ENCODE peak calls at places on chromosomes 11 and 22, in nine cellular contexts. B is heart right ventricle, Q is left ventricle myocardium inferior, G is stomach, E is GM06990, J is right lobe of liver, Z is lower lobe of right lung, A is psoas muscle, I is uterus. O is an unnamed sample. For H3K27me3, the result is how much of the 10 kb centered on the place peaks cover.

GRCh38 chr11:134293119-134294113 is 17.2 kb downstream of the GLB1L3 start:
- DNase-seq in I (no peak), B (no peak), J (no peak), Z (no peak), A (no peak), E (no peak), Q (no peak), G (no peak), O (no peak)

GRCh38 chr11:61732705-61733104 is 19.7 kb upstream of the MYRF start:
- DNase-seq in J (no peak), E (no peak), B (no peak), A (peak), Q (no peak), G (no peak), Z (no peak), I (no peak), O (no peak)

GRCh38 chr11:112087212-112087611 is 539 bp downstream of the SDHD start:
- DNase-seq in I (no peak), J (no peak), B (no peak), E (no peak), Q (no peak), A (no peak), G (no peak), Z (no peak), O (no peak)

GRCh38 chr22:32622004-32622761 is 147.6 kb downstream of the FBXO7 start:
- DNase-seq in A (peak), G (no peak), Q (peak), J (no peak), B (peak), Z (no peak), E (no peak), I (peak), O (peak)

GRCh38 chr22:47293368-47294221 is 531.1 kb downstream of the TBC1D22A start:
- DNase-seq in G (no peak), Q (no peak), B (no peak), J (no peak), Z (no peak), E (no peak), I (peak), A (no peak), O (no peak)

GRCh38 chr22:27391092-27391770 is 410.3 kb downstream of the MN1 start:
- DNase-seq in Z (no peak), I (peak), J (no peak), B (peak), A (peak), Q (peak), E (no peak), G (no peak), O (no peak)

GRCh38 chr11:110857885-110858555 is 145.8 kb upstream of the ARHGAP20 start:
- DNase-seq in E (no peak), B (no peak), A (no peak), J (no peak), Z (no peak), Q (no peak), I (peak), G (peak), O (no peak)

GRCh38 chr22:25482868-25483639 is 81.4 kb upstream of the GRK3 start:
- DNase-seq in I (no peak), Q (no peak), E (no peak), B (no peak), J (no peak), A (no peak), Z (no peak), G (peak), O (no peak)

GRCh38 chr11:64849600-64850356 is 5.3 kb upstream of the CDC42BPG start:
- DNase-seq in A (peak), Z (no peak), Q (peak), B (peak), I (no peak), J (no peak), E (no peak), G (no peak), O (no peak)

GRCh38 chr11:98423933-98424332 is 596.8 kb upstream of the CNTN5 start:
- DNase-seq in E (no peak), I (no peak), Q (no peak), A (no peak), B (no peak), J (no peak), Z (no peak), G (no peak), O (no peak)

GRCh38 chr11:78229106-78229505 is 40.4 kb downstream of the USP35 start:
- DNase-seq in B (no peak), Q (no peak), Z (no peak), J (no peak), G (no peak), E (no peak), A (no peak), I (no peak), O (no peak)

GRCh38 chr22:17436382-17436951 is 67.2 kb downstream of the CECR2 start:
- DNase-seq in Z (no peak), A (no peak), B (no peak), I (no peak), E (no peak), Q (no peak), G (no peak), J (no peak), O (no peak)

GRCh38 chr22:45069925-45070324 is 60.1 kb upstream of the PHF21B start:
- DNase-seq in Q (no peak), E (no peak), J (no peak), I (no peak), B (no peak), Z (no peak), A (no peak), G (no peak), O (no peak)

GRCh38 chr11:69817265-69818236 is 1.7 kb downstream of the FGF3 start:
- DNase-seq in E (no peak), Q (no peak), A (no peak), Z (no peak), J (no peak), I (no peak), B (no peak), G (no peak), O (peak)
- H3K4me3 ChIP-seq in E (no peak), Q (peak), A (peak), Z (no peak), J (no peak), I (no peak), B (no peak), G (no peak), O (peak)

GRCh38 chr22:22394589-22394988 is 114.0 kb downstream of the ZNF280B start:
- DNase-seq in Q (no peak), B (no peak), G (no peak), I (no peak), E (no peak), Z (no peak), J (no peak), A (no peak), O (no peak)
- H3K27me3 ChIP-seq in Q (half or more), B (under half), G (under half), I (under half), E (under half), Z (under half), J (under half), A (under half), O (half or more)

DNA sequence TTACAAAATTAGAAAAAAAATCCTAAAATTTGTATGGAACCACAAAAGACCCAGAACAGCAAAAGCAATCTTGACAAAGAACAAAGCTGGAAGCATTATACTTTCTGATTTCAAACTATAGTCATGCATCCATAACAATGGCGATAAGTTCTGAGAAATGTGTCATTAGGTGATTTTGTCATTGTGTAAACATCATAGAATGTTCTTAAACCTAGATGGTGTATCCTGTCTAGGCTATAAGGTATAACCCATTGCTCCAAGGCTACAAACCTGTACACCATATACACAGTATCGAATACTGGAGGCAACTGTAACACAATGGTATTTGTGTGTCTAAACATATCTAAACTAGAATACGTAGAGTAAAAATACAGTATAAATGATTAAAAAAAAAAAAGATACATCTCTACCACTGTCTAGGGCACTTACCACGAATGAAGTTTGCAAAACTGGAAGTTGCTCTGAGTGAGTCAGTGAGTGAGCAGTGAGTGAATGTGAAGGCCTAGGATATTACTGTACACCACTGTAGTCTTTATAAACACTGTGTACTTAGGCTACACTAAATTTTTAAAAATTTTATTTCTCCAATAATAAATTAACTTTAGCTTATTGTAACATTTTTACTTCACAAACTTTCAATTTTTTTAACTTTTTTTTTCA is 18.1 kb upstream of the SC5D start:
- DNase-seq in B (no peak), A (no peak), J (no peak), Q (no peak), G (no peak), I (no peak), Z (no peak), E (no peak), O (no peak)
- H3K4me3 ChIP-seq in B (no peak), A (no peak), J (no peak), Q (no peak), G (no peak), I (no peak), Z (no peak), E (no peak), O (no peak)

DNA sequence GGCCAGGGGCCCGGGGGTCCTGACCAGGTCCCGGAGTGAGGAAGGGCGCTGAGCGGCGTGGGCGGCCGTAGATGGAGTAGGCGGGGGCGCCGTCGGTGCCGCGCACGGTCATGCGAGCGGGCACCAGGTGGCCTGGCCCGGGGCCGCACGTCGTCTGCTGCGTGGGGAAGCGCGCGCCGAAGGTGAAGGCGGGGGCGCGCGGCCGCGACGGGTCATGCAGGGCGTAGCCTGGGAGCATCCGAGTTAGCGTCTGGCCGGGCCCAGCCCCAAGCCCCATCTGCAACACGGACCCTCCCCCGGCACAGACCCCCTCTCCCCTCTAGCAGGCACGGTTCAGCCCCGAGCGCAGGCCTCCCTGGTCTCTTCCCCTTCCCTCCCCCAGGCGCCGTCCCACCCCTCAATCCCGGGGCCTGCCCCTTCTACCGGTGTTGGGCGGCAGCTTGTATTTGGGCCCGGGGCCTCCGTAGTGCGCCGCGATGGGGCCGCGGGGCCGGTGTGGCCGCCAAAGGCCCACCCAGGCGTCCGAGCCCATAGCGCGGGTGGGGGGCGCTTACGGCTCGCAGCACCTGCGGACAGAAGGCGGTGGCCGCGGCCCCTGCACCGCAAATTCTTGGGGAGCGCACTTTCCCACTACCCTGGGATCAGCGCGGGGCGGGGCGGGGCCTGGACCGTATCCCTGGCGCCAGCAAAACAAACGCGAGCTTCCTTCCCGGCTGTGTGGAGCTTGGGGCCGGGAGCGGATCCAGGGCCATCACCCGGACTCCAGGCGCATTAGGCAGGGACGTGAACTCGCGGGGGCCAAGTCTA is 1.9 kb upstream of the TYMP start:
- DNase-seq in J (peak), I (peak), E (peak), B (peak), G (peak), Z (peak), A (peak), Q (peak), O (peak)
- H3K27me3 ChIP-seq in J (under half), I (under half), E (under half), B (under half), G (half or more), Z (under half), A (half or more), Q (half or more), O (half or more)

DNA sequence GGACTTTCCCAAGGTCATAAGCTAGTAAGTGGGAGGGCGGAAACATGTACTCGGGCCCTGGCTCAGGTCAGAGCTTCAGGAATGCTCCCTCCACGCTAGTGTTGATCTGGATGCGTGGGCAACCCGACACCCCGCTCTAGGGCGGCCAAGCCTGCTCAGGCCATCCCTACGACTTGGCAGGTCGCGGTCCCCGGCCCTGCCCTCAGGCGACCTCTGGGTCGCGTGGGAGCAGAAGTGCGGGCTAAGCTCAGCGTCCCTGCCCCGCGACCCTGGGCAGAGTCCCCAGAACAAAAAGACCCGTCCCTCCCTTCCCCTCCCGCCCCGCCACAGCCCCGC is 781 bp upstream of the TEF start:
- DNase-seq in A (peak), J (no peak), I (no peak), Q (no peak), G (peak), E (no peak), B (no peak), Z (peak), O (no peak)
- H3K4me3 ChIP-seq in A (peak), J (peak), I (peak), Q (peak), G (peak), E (peak), B (no peak), Z (peak), O (peak)

GRCh38 chr11:2574553-2575535 is 125.0 kb downstream of the KCNQ1OT1 start:
- DNase-seq in J (peak), Q (no peak), B (peak), Z (peak), E (no peak), G (peak), A (peak), I (peak), O (no peak)
- H3K27me3 ChIP-seq in J (under half), Q (under half), B (under half), Z (under half), E (under half), G (under half), A (under half), I (under half), O (under half)

DNA sequence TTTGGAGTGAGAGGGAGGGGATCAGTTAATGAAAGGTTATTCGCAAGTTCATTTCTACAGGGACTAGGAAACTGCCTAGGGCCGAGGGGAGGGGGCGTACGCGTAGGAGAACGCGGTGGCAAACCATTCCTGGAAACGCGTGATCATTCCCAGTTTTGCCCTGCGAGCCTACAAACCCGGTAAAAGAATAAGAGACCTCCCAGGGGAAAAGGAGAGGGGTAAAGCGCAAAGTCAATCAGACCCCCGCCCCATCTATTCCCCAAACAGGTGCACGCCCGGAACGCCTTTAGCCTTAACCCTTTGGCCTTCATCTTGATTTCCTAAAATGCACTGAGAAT is 5.3 kb downstream of the BSX start:
- DNase-seq in Z (no peak), Q (no peak), J (no peak), I (no peak), A (no peak), G (no peak), B (no peak), E (no peak), O (peak)
- H3K4me3 ChIP-seq in Z (no peak), Q (peak), J (no peak), I (no peak), A (no peak), G (no peak), B (no peak), E (no peak), O (peak)

O was measured in H7.